ENCODE peak calls at places on chromosome 1, in six cellular contexts. I, C, J, D, T and B are unnamed samples.

GRCh38 chr1:50271968-50272578 is 151.2 kb downstream of the DMRTA2 start:
- DNase-seq in J (peak; percentile 9), C (peak; percentile 54), T (no peak), D (no peak), I (peak; percentile 65), B (peak; percentile 8)

GRCh38 chr1:74729741-74730478 is 2.9 kb downstream of the CRYZ start:
- DNase-seq in J (no peak), I (peak; percentile 45), T (peak; percentile 69), C (peak; percentile 7), D (no peak), B (no peak)

GRCh38 chr1:222713091-222714012 is 988 bp downstream of the BROX start:
- DNase-seq in T (peak; percentile 94), J (peak; percentile 95), C (peak; percentile 77), I (peak; percentile 95), D (peak; percentile 78), B (peak; percentile 69)

GRCh38 chr1:42422672-42423236 is 33.1 kb downstream of the ZMYND12 start:
- DNase-seq in C (no peak), I (no peak), T (no peak), J (no peak), D (no peak), B (no peak)

GRCh38 chr1:154502742-154503111 is 515 bp upstream of the SHE start:
- DNase-seq in T (no peak), C (no peak), J (no peak), I (no peak), D (no peak), B (no peak)

GRCh38 chr1:109628540-109629321 is 9.1 kb downstream of the AMPD2 start:
- DNase-seq in C (peak; percentile 42), J (no peak), I (no peak), D (no peak), T (peak; percentile 87), B (no peak)

GRCh38 chr1:103514920-103515503 is 10.5 kb upstream of the RNPC3 start:
- DNase-seq in C (no peak), J (peak; percentile 49), D (no peak), I (peak; percentile 42), T (peak; percentile 46), B (no peak)

GRCh38 chr1:150362721-150363425 is 1.1 kb upstream of the RPRD2 start:
- DNase-seq in T (no peak), J (no peak), D (no peak), I (no peak), C (no peak), B (no peak)

GRCh38 chr1:9992910-9993309 is 4.1 kb upstream of the RBP7 start:
- DNase-seq in C (no peak), T (no peak), I (no peak), D (no peak), J (no peak), B (no peak)

GRCh38 chr1:117181630-117182041 is 29.1 kb downstream of the VTCN1 start:
- DNase-seq in T (peak; percentile 8), D (no peak), J (no peak), I (no peak), C (no peak), B (no peak)

GRCh38 chr1:198880818-198881597 is 242.2 kb downstream of the PTPRC start:
- DNase-seq in T (peak; percentile 95), J (no peak), D (no peak), I (peak; percentile 67), C (no peak), B (no peak)

GRCh38 chr1:150931773-150932172 is 5.6 kb downstream of the SETDB1 start:
- DNase-seq in J (no peak), I (no peak), D (no peak), T (peak; percentile 18), C (no peak), B (no peak)

GRCh38 chr1:201215531-201216357 is 25.1 kb downstream of the IGFN1 start:
- DNase-seq in T (no peak), J (no peak), I (no peak), D (no peak), C (no peak), B (no peak)

GRCh38 chr1:186806477-186806876 is 22.3 kb upstream of the PLA2G4A start:
- DNase-seq in I (peak; percentile 14), T (peak; percentile 14), D (no peak), J (no peak), C (no peak), B (no peak)

GRCh38 chr1:18091660-18092446 is 15.7 kb upstream of the IGSF21 start:
- DNase-seq in J (no peak), C (peak; percentile 45), D (no peak), T (peak; percentile 83), I (peak; percentile 93), B (no peak)

GRCh38 chr1:229273507-229274232 is 2.8 kb downstream of the RAB4A start:
- DNase-seq in J (no peak), T (no peak), D (no peak), I (no peak), C (no peak), B (no peak)

GRCh38 chr1:213934642-213935041 is 53.1 kb upstream of the PROX1 start:
- DNase-seq in J (no peak), I (no peak), D (no peak), T (peak; percentile 67), C (no peak), B (no peak)

GRCh38 chr1:178093958-178094751 is at the start of gene RASAL2:
- DNase-seq in T (peak; percentile 61), D (peak; percentile 43), J (peak; percentile 55), I (peak; percentile 82), C (peak; percentile 42), B (peak; percentile 74)

GRCh38 chr1:16189003-16189402 is 23.4 kb downstream of the ARHGEF19 start:
- DNase-seq in D (no peak), I (peak; percentile 42), T (no peak), J (no peak), C (no peak), B (no peak)

GRCh38 chr1:81695741-81696140 is 105.0 kb upstream of the ADGRL2 start:
- DNase-seq in J (no peak), D (no peak), I (peak; percentile 28), T (peak; percentile 93), C (no peak), B (no peak)

GRCh38 chr1:119873166-119874025 is 22.9 kb downstream of the ADAM30 start:
- DNase-seq in J (no peak), T (peak; percentile 96), D (no peak), I (peak; percentile 54), C (no peak), B (no peak)